ENCODE peak calls at places on chromosomes 1 and 21, in five cellular contexts. Y is activated naive CD8-positive, alpha-beta T cell treated with anti-CD3 and anti-CD28 coated beads, Interleukin-2, amount 50 U/mL, for 16 hours; E is effector memory CD8-positive, alpha-beta T cell; N is hepatic stellate cell; Q is amniotic epithelial cell. P is an unnamed sample.

GRCh38 chr1:150954708-150955107 is 19.9 kb downstream of the CERS2 start:
- DNase-seq in N (no peak), Q (no peak), E (no peak), Y (no peak), P (no peak)

GRCh38 chr1:24391882-24392603 is 21.5 kb downstream of the STPG1 start:
- DNase-seq in Y (no peak), N (no peak), E (peak), Q (peak), P (no peak)

GRCh38 chr1:38860464-38860816 is 868 bp upstream of the RRAGC start:
- DNase-seq in Q (peak), E (no peak), N (peak), Y (no peak), P (no peak)

GRCh38 chr21:30289414-30289813 is at the start of gene KRTAP25-1:
- DNase-seq in Y (no peak), Q (no peak), E (no peak), N (no peak), P (no peak)

GRCh38 chr1:227726924-227727599 is 8.0 kb downstream of the JMJD4 start:
- DNase-seq in E (no peak), Q (no peak), Y (no peak), N (no peak), P (no peak)

GRCh38 chr1:204407314-204407971 is 4.2 kb downstream of the PPP1R15B start:
- DNase-seq in E (no peak), Y (no peak), N (no peak), Q (no peak), P (no peak)

GRCh38 chr1:56139786-56140185 is 439.6 kb downstream of the PLPP3 start:
- DNase-seq in E (no peak), N (no peak), Q (no peak), Y (no peak), P (no peak)

GRCh38 chr1:160354388-160354985 is 11.3 kb downstream of the NCSTN start:
- DNase-seq in N (peak), Q (no peak), E (no peak), Y (no peak), P (no peak)

GRCh38 chr1:164790081-164790480 is 231.1 kb downstream of the PBX1 start:
- DNase-seq in N (no peak), Y (no peak), Q (no peak), E (no peak), P (no peak)

GRCh38 chr1:101312192-101312591 is 75.4 kb downstream of the S1PR1 start:
- DNase-seq in Q (no peak), Y (no peak), N (no peak), E (no peak), P (no peak)

GRCh38 chr1:89826594-89826993 is 5.8 kb downstream of the LRRC8D start:
- DNase-seq in N (no peak), E (no peak), Y (no peak), Q (peak), P (no peak)

GRCh38 chr1:157916895-157917294 is 75.3 kb upstream of the CD5L start:
- DNase-seq in E (no peak), Y (no peak), Q (no peak), N (no peak), P (no peak)

GRCh38 chr1:47906466-47907191 is 90.6 kb downstream of the TRABD2B start:
- DNase-seq in E (no peak), N (no peak), Q (peak), Y (no peak), P (no peak)

GRCh38 chr1:116490588-116490987 is 80.2 kb downstream of the CD58 start:
- DNase-seq in Y (no peak), E (no peak), N (no peak), Q (no peak), P (no peak)

GRCh38 chr1:237043846-237044636 is 2.1 kb downstream of the RYR2 start:
- DNase-seq in Q (no peak), Y (no peak), N (no peak), E (no peak), P (no peak)

GRCh38 chr1:160597705-160598104 is 18.4 kb upstream of the CD84 start:
- DNase-seq in Q (no peak), E (no peak), N (no peak), Y (no peak), P (no peak)

GRCh38 chr1:217313096-217313495 is 317.8 kb downstream of the GPATCH2 start:
- DNase-seq in E (no peak), Y (no peak), N (no peak), Q (no peak), P (no peak)

P was measured in HTR-8/SVneo.